ENCODE peak calls at places on chromosomes 4 and X, in five cellular contexts. C, G, X, Z and T are unnamed samples. For H3K27me3, the result is how much of the 10 kb centered on the place peaks cover.

GRCh38 chr4:106898621-106899230 is 137.4 kb downstream of the DKK2 start:
- DNase-seq in G (no peak), Z (peak), X (no peak), C (peak), T (peak)

GRCh38 chrX:3044196-3044595 is 2.9 kb downstream of the ARSF start:
- DNase-seq in X (no peak), Z (no peak), C (no peak), G (no peak), T (no peak)

GRCh38 chr4:88843067-88843723 is 145.6 kb upstream of the NAP1L5 start:
- DNase-seq in G (no peak), C (no peak), X (peak), Z (no peak), T (no peak)

GRCh38 chrX:20711366-20711765 is 444.7 kb upstream of the RPS6KA3 start:
- DNase-seq in Z (no peak), G (no peak), X (no peak), C (no peak), T (no peak)

GRCh38 chr4:154928640-154929257 is 147.7 kb downstream of the RBM46 start:
- DNase-seq in C (no peak), Z (peak), G (no peak), X (peak), T (peak)

GRCh38 chr4:186809070-186809469 is 85.4 kb upstream of the FAT1 start:
- DNase-seq in X (no peak), C (no peak), Z (no peak), G (no peak), T (no peak)

GRCh38 chr4:5066101-5066500 is 14.8 kb downstream of the STK32B start:
- DNase-seq in X (no peak), Z (no peak), G (no peak), C (no peak), T (no peak)

GRCh38 chr4:118751634-118752293 is 66.6 kb downstream of the METTL14 start:
- DNase-seq in Z (no peak), G (no peak), C (no peak), X (no peak), T (peak)

GRCh38 chr4:40576651-40577480 is 52.8 kb downstream of the RBM47 start:
- DNase-seq in C (peak), G (peak), Z (peak), X (peak), T (peak)

DNA sequence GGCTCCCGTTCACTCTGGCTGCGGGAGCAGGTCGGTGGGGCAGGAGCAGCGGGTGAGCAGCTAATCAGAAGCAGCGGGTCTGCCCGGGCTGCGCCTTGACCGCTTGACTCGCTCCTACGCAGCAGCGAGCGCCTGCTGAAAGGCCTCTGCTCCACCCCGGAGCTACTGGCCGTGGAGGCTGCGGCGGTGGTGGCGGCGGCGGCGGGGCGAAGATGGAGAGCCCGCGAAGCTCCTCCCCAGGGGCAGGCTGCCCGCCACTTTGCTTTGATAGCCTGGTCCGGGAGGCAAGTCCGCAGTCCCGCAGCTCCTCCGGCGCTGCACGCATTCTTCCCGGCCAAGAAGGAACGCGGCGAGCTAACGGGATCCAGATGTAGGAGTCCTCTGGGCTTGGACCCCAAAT is 36.7 kb downstream of the PJA1 start:
- DNase-seq in G (peak), Z (no peak), X (no peak), C (peak), T (no peak)
- H3K27me3 ChIP-seq in G (under half), Z (under half), X (under half), C (under half), T (under half)

GRCh38 chrX:105823092-105823454 is 734 bp downstream of the NRK start:
- DNase-seq in G (no peak), C (no peak), Z (no peak), X (no peak), T (no peak)
- TF ChIP-seq CTCF in G (no peak), C (no peak), Z (no peak), X (no peak), T (no peak)

GRCh38 chrX:151970027-151970426 is 4.4 kb downstream of the GABRE start:
- DNase-seq in X (no peak), Z (no peak), C (no peak), G (no peak), T (no peak)
- H3K27me3 ChIP-seq in X (under half), Z (under half), C (under half), G (under half), T (under half)

GRCh38 chrX:74232859-74233258 is 71.1 kb upstream of the ZCCHC13 start:
- DNase-seq in G (no peak), X (no peak), C (no peak), Z (no peak), T (peak)
- TF ChIP-seq CTCF in G (no peak), X (no peak), C (no peak), Z (no peak), T (peak)

DNA sequence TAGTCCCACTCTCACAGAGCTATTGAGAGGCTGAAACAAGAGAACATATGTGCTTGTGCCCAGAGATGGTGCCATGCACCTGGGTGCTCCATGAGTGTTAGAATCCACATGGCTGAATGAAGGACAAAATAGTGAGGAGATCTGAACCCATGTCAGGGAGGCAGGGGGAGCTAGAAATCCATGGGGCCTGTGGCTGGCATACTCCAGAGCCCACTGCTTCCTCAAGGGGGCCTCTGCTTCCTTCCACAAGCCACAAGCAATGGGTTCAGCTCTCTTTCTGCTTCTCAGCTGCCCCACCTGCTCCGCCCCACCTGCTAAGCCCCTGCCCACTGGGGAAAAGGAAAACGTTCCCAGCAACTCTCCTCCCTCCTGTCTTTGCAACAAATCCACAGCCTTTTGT is 46.1 kb downstream of the PJA1 start:
- DNase-seq in Z (no peak), G (no peak), X (no peak), C (no peak), T (no peak)
- H3K27me3 ChIP-seq in Z (under half), G (under half), X (under half), C (under half), T (under half)

DNA sequence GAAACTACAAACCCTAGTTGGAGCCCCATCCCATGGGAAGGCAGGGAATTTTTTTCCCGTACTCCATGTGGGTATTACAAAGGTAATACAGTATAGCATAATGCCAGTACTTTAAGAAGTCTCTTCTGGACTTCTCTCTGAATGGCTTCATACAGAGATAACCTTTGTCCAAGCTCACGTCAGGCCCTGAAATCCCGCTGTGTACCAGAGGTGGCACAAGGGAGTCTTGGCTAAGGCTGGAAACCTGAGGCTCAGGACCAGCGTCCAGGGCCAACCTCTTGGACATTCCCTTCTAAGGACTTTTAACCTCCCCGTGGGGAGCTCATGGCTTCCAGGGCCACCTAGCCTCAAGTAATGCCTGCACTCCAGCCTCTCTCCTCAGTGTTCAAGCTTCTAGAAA is 338.9 kb upstream of the FAM241A start:
- DNase-seq in X (no peak), C (no peak), G (no peak), Z (no peak), T (peak)
- TF ChIP-seq CTCF in X (no peak), C (no peak), G (no peak), Z (no peak), T (peak)

GRCh38 chrX:139200346-139200745 is 330.2 kb upstream of the F9 start:
- DNase-seq in X (no peak), Z (no peak), G (no peak), C (no peak), T (no peak)
- H3K27me3 ChIP-seq in X (under half), Z (under half), G (under half), C (under half), T (under half)